ENCODE peak calls at places on chromosomes 16 and 17, in four cellular contexts. K, D, G and H are unnamed samples.

GRCh38 chr17:51000835-51001638 is 119.6 kb downstream of the SPAG9 start:
- DNase-seq in K (peak), D (no peak), G (peak), H (peak)

GRCh38 chr17:18141210-18141803 is 32.8 kb downstream of the MYO15A start:
- DNase-seq in K (peak), D (peak), G (peak), H (peak)

GRCh38 chr17:50603340-50603739 is 31.3 kb upstream of the ABCC3 start:
- DNase-seq in K (no peak), D (no peak), G (no peak), H (no peak)

GRCh38 chr16:87146676-87147075 is 170.5 kb downstream of the C16orf95 start:
- DNase-seq in K (no peak), D (no peak), G (no peak), H (no peak)

GRCh38 chr17:1067282-1067956 is 70.5 kb downstream of the TIMM22 start:
- DNase-seq in K (no peak), D (no peak), G (no peak), H (no peak)

GRCh38 chr17:67636841-67637240 is 80.9 kb upstream of the NOL11 start:
- DNase-seq in K (peak), D (no peak), G (no peak), H (no peak)

GRCh38 chr17:55307879-55308278 is 43.1 kb downstream of the HLF start:
- DNase-seq in K (no peak), D (no peak), G (no peak), H (no peak)

GRCh38 chr16:24990803-24991202 is 24.4 kb downstream of the ARHGAP17 start:
- DNase-seq in K (no peak), D (no peak), G (no peak), H (peak)

GRCh38 chr16:66935319-66936011 is at the start of gene CES2:
- DNase-seq in K (peak), D (no peak), G (no peak), H (peak)

GRCh38 chr17:28481081-28481571 is 7.7 kb downstream of the SLC13A2 start:
- DNase-seq in K (no peak), D (no peak), G (no peak), H (no peak)

GRCh38 chr17:4008082-4008435 is 43.8 kb upstream of the ATP2A3 start:
- DNase-seq in K (peak), D (no peak), G (no peak), H (no peak)

GRCh38 chr16:31695667-31696066 is 168.0 kb downstream of the AHSP start:
- DNase-seq in K (no peak), D (no peak), G (no peak), H (no peak)

GRCh38 chr17:34347063-34347462 is 9.2 kb upstream of the CCL13 start:
- DNase-seq in K (no peak), D (no peak), G (no peak), H (no peak)

GRCh38 chr17:18961634-18962493 is 9.9 kb downstream of the SLC5A10 start:
- DNase-seq in K (peak), D (no peak), G (no peak), H (peak)

GRCh38 chr16:48911700-48912099 is 301.7 kb upstream of the N4BP1 start:
- DNase-seq in K (peak), D (no peak), G (no peak), H (no peak)

DNA sequence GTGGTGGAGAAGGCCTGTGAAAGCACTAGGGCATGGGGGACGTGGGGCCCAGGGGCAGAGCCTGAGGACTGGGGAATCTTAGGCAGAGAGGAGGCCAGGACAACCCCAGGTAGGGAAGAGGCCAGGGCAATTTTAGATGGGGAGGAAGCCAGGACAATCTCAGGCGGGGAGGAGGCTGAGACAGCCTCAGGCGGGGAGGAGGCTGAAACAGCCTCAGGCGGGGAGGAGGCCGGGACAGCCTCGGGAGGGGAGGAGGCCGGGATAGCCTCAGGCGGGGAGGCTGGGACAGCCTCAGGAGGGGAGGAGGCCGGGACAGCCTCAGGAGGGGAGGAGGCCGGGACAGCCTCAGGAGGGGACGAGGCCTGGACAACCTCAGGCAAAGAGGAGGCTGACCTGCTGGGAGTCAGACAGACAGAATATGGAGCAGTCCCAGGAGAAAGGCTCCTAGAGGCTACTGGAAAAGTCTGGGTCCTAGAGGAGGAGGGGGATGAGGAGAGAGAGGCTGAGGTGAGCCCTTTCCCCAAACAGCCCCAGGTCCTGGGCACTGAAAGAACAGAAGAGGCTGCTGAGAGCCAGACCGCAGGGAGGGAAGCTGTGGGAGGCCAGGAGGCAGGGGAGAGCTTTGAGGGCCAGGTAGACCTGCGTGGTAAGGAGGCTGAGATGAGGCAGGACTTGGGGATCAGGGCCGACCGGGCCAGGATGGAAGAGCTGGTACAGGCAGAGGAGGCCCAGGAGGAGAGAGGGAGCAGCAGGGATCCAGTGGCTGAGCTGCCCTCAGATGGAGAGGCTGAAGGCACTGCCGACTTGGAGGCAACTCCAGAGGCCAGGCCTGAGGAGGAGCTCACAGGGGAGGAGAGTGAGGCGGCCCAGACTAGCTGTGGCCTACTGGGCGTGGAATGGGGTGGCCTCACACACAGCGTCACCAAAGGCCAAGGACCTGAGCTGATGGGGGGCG is 1.6 kb downstream of the APOBR start:
- DNase-seq in K (no peak), D (no peak), G (no peak), H (no peak)
- H3K4ac ChIP-seq in K (no peak), D (no peak), G (peak), H (no peak)

GRCh38 chr16:143047-143446 is 4.6 kb upstream of the NPRL3 start:
- DNase-seq in K (no peak), D (no peak), G (no peak), H (no peak)

GRCh38 chr16:140175-140857 is 1.8 kb upstream of the NPRL3 start:
- DNase-seq in K (no peak), D (no peak), G (no peak), H (no peak)

GRCh38 chr16:143456-143855 is 5.0 kb upstream of the NPRL3 start:
- DNase-seq in K (no peak), D (no peak), G (no peak), H (no peak)

GRCh38 chr16:142405-142804 is 3.9 kb upstream of the NPRL3 start:
- DNase-seq in K (no peak), D (no peak), G (no peak), H (no peak)

GRCh38 chr16:138049-138417 is 440 bp downstream of the NPRL3 start:
- DNase-seq in K (no peak), D (peak), G (peak), H (peak)
- H4K91ac ChIP-seq in K (peak), D (no peak), G (no peak), H (peak)

GRCh38 chr16:30085247-30085646 is 6.5 kb downstream of the TBX6 start:
- DNase-seq in K (no peak), D (no peak), G (no peak), H (no peak)
- H3K4ac ChIP-seq in K (no peak), D (no peak), G (no peak), H (no peak)

GRCh38 chr16:7456221-7456620 is 123.6 kb downstream of the RBFOX1 start:
- DNase-seq in K (no peak), D (no peak), G (no peak), H (no peak)

GRCh38 chr16:7449306-7449705 is 116.7 kb downstream of the RBFOX1 start:
- DNase-seq in K (no peak), D (no peak), G (no peak), H (no peak)

GRCh38 chr16:7449808-7450207 is 117.2 kb downstream of the RBFOX1 start:
- DNase-seq in K (no peak), D (no peak), G (no peak), H (no peak)

GRCh38 chr16:7452090-7452489 is 119.4 kb downstream of the RBFOX1 start:
- DNase-seq in K (no peak), D (no peak), G (no peak), H (no peak)
- H4K91ac ChIP-seq in K (no peak), D (no peak), G (no peak), H (no peak)

DNA sequence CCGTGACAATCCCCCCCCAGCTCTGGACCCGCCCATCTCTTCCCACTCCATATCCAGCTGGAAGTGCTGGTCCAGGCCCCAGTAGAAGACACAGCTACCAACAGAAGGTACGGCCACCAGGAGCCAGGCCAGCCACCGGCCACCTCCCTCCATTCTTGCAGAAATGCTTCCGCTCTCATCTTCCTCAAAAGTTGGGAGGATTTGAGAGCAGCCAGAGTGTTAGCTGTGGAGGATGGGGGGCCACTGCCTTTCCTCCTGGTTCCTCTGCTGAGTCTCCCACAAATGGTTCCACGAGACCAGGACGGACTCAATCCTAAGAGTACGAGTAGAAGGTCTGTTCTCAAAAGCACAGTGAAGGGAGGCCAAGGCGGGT is 78.3 kb downstream of the GAS7 start:
- DNase-seq in K (no peak), D (no peak), G (no peak), H (no peak)
- H3K4ac ChIP-seq in K (peak), D (peak), G (no peak), H (no peak)

GRCh38 chr17:8162997-8163977 is 539 bp upstream of the VAMP2 start:
- DNase-seq in K (no peak), D (peak), G (no peak), H (peak)
- H4K91ac ChIP-seq in K (peak), D (peak), G (peak), H (peak)

GRCh38 chr17:7889166-7889584 is 586 bp downstream of the CHD3 start:
- DNase-seq in K (peak), D (no peak), G (peak), H (peak)
- H3K4ac ChIP-seq in K (peak), D (no peak), G (no peak), H (peak)

DNA sequence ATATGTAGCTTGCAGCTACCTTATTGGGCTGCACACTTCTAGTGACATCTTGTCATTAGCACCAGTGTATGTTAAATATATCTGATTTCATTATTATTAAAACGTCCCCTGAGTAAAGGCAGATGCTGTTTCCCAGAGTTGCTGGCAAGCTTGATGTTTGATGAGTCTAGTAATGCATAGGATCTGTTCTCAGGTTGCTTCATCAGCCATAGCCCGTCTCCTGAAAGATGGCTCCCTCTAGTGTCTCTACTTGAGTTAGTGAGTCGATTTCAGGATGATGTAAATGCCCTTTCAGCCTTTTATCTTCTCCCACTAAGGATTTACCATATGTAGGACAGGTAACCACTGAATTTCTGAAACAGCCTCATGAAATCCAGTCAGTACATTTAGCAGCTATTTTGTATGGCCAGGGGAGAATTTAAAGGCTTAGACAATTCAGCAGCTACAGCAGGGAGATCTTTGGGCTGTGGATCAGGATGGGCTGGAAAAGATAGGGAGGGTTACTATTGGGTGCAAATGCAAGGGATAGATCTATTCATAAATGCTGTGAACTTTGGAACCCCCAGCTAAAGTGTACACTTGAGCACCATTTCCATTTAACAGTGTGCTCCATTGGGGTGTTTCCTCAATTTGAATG is 376.3 kb downstream of the CNTNAP4 start:
- DNase-seq in K (peak), D (no peak), G (peak), H (peak)
- H4K91ac ChIP-seq in K (no peak), D (no peak), G (no peak), H (no peak)

GRCh38 chr16:1293921-1294656 is 15.3 kb upstream of the UBE2I start:
- DNase-seq in K (no peak), D (no peak), G (no peak), H (no peak)
- H3K4ac ChIP-seq in K (no peak), D (no peak), G (no peak), H (no peak)